ENCODE peak calls at places on chromosomes 3 and 15, in four cellular contexts. Q is aorta, G is skeletal muscle cell, C is body of pancreas. A is an unnamed sample.

GRCh38 chr3:100335137-100335833 is 728 bp downstream of the NIT2 start:
- DNase-seq in Q (no peak), G (no peak), C (no peak), A (no peak)

GRCh38 chr3:30333903-30334302 is 272.5 kb upstream of the TGFBR2 start:
- DNase-seq in Q (no peak), G (no peak), C (no peak), A (no peak)

GRCh38 chr15:78995921-78996780 is 51.3 kb upstream of the CTSH start:
- DNase-seq in Q (no peak), G (no peak), C (no peak), A (no peak)

GRCh38 chr15:70062321-70062956 is 35.3 kb downstream of the TLE3 start:
- DNase-seq in Q (peak; percentile 88), G (peak; percentile 94), C (peak; percentile 74), A (peak; percentile 71)

GRCh38 chr3:98650966-98651765 is 57.8 kb upstream of the CPOX start:
- DNase-seq in Q (no peak), G (no peak), C (no peak), A (no peak)

GRCh38 chr15:87736921-87737389 is 519.6 kb downstream of the NTRK3 start:
- DNase-seq in Q (no peak), G (no peak), C (no peak), A (no peak)

GRCh38 chr3:157063926-157064325 is 96.0 kb downstream of the CCNL1 start:
- DNase-seq in Q (no peak), G (no peak), C (no peak), A (no peak)

GRCh38 chr3:23314981-23315805 is 112.1 kb downstream of the UBE2E2 start:
- DNase-seq in Q (no peak), G (no peak), C (no peak), A (no peak)

GRCh38 chr3:197428117-197428761 is 127.5 kb downstream of the BDH1 start:
- DNase-seq in Q (peak; percentile 75), G (peak; percentile 12), C (no peak), A (no peak)

GRCh38 chr3:132352556-132353143 is 35.4 kb downstream of the ACP3 start:
- DNase-seq in Q (peak; percentile 70), G (no peak), C (peak; percentile 77), A (peak; percentile 60)

GRCh38 chr3:87053548-87053947 is 62.6 kb upstream of the VGLL3 start:
- DNase-seq in Q (no peak), G (no peak), C (no peak), A (no peak)

GRCh38 chr15:39363761-39364586 is 216.9 kb upstream of the THBS1 start:
- DNase-seq in Q (no peak), G (no peak), C (no peak), A (no peak)

GRCh38 chr3:122295286-122295685 is 29.8 kb upstream of the CSTA start:
- DNase-seq in Q (no peak), G (no peak), C (no peak), A (no peak)

GRCh38 chr3:30112904-30113484 is 493.4 kb upstream of the TGFBR2 start:
- DNase-seq in Q (no peak), G (no peak), C (no peak), A (no peak)

GRCh38 chr15:25250906-25251622 is 187.8 kb downstream of the UBE3A start:
- DNase-seq in Q (peak; percentile 69), G (no peak), C (no peak), A (no peak)

GRCh38 chr15:90059208-90059985 is 42.9 kb downstream of the IDH2 start:
- DNase-seq in Q (peak; percentile 85), G (no peak), C (peak; percentile 36), A (no peak)

GRCh38 chr3:21020043-21020442 is 731.0 kb downstream of the ZNF385D start:
- DNase-seq in Q (no peak), G (no peak), C (no peak), A (no peak)

GRCh38 chr3:1055870-1056269 is 37.0 kb upstream of the CNTN6 start:
- DNase-seq in Q (no peak), G (no peak), C (no peak), A (no peak)

GRCh38 chr15:71152542-71152941 is 37.3 kb downstream of the THSD4 start:
- DNase-seq in Q (no peak), G (no peak), C (no peak), A (no peak)

GRCh38 chr3:114974387-114974786 is 172.7 kb downstream of the ZBTB20 start:
- DNase-seq in Q (no peak), G (no peak), C (no peak), A (no peak)

GRCh38 chr15:82804575-82804949 is 1.3 kb downstream of the FSD2 start:
- DNase-seq in Q (no peak), G (no peak), C (no peak), A (no peak)

GRCh38 chr15:61426466-61426865 is 197.4 kb upstream of the RORA start:
- DNase-seq in Q (no peak), G (no peak), C (no peak), A (no peak)

GRCh38 chr3:164155386-164155785 is 922.9 kb downstream of the SI start:
- DNase-seq in Q (no peak), G (peak; percentile 0), C (no peak), A (no peak)

GRCh38 chr3:56923546-56924224 is 121.9 kb upstream of the ARHGEF3 start:
- DNase-seq in Q (no peak), G (no peak), C (peak; percentile 41), A (no peak)

GRCh38 chr15:47376190-47376589 is 341.1 kb upstream of the SEMA6D start:
- DNase-seq in Q (no peak), G (no peak), C (no peak), A (no peak)

GRCh38 chr3:140188285-140188684 is 253.3 kb downstream of the CLSTN2 start:
- DNase-seq in Q (no peak), G (no peak), C (peak; percentile 88), A (no peak)

GRCh38 chr3:194065119-194065392 is 70.9 kb upstream of the HES1 start:
- DNase-seq in Q (no peak), G (no peak), C (no peak), A (no peak)

GRCh38 chr3:191085091-191085490 is 114.0 kb upstream of the OSTN start:
- DNase-seq in Q (no peak), G (peak; percentile 53), C (no peak), A (no peak)

GRCh38 chr3:179027326-179027900 is 44.2 kb downstream of the ZMAT3 start:
- DNase-seq in Q (no peak), G (peak; percentile 52), C (peak; percentile 18), A (no peak)

GRCh38 chr3:172646439-172647015 is 64.3 kb downstream of the NCEH1 start:
- DNase-seq in Q (no peak), G (peak; percentile 65), C (no peak), A (no peak)

GRCh38 chr3:43468141-43468540 is 153.7 kb downstream of the ANO10 start:
- DNase-seq in Q (no peak), G (no peak), C (no peak), A (no peak)

GRCh38 chr3:46950177-46950576 is 26.4 kb downstream of the CCDC12 start:
- DNase-seq in Q (no peak), G (no peak), C (no peak), A (no peak)

GRCh38 chr3:155302476-155302875 is 9.0 kb upstream of the STRIT1 start:
- DNase-seq in Q (no peak), G (peak; percentile 58), C (no peak), A (no peak)

GRCh38 chr3:142211034-142211433 is 14.4 kb downstream of the GK5 start:
- DNase-seq in Q (no peak), G (no peak), C (no peak), A (no peak)

GRCh38 chr3:190266915-190267290 is 55.3 kb downstream of the CLDN1 start:
- DNase-seq in Q (no peak), G (no peak), C (no peak), A (no peak)

GRCh38 chr15:85600001-85600400 is 194.7 kb downstream of the KLHL25 start:
- DNase-seq in Q (no peak), G (no peak), C (no peak), A (no peak)

GRCh38 chr3:55718475-55718874 is 231.4 kb upstream of the WNT5A start:
- DNase-seq in Q (no peak), G (peak; percentile 68), C (no peak), A (no peak)

GRCh38 chr3:157160652-157161480 is 919 bp upstream of the CCNL1 start:
- DNase-seq in Q (peak; percentile 94), G (peak; percentile 80), C (peak; percentile 83), A (no peak)

DNA sequence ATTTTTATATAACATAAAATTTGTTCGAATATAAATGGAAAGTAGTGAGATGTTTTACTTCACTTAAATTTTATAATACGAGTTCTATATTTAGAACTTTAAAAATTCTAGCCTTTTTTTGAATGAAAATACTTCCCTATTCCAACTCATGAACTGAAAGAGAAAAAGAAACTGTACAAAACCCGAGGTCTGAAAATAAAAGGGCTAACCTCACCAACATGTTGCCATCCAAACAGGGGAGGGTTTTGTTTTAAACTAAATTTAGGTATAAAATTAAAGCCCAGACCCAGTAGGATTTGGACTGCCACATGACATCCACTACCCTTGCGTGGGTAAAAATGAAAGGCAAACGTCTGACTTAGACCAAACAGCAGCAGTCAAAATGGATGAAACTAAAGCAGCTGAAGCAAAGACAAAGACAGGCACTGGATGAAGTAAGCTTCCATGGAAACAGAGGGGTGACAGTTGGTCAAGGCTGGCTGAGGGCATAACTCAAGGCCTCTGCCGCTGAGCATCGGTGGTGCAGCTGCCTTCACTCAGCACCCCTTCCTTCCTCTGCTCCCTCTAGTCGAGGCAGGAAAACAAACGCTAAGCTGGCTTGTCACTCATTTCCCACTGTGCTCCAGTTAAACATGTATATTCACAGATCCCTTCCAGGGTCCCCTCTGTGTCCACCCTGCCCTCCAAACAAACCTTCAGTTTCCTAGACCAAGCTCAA is 58.1 kb downstream of the TM4SF4 start:
- DNase-seq in Q (no peak), G (no peak), C (no peak), A (no peak)
- H3K4me3 ChIP-seq in Q (no peak overlapping the region), G (no peak overlapping the region), C (no peak overlapping the region), A (no peak overlapping the region)

GRCh38 chr15:45048784-45049631 is 26.0 kb downstream of the SORD start:
- DNase-seq in Q (no peak), G (no peak), C (no peak), A (no peak)
- H3K4me3 ChIP-seq in Q (no peak overlapping the region), G (no peak overlapping the region), C (no peak overlapping the region), A (no peak overlapping the region)

GRCh38 chr3:152197451-152197850 is 71.3 kb upstream of the MBNL1 start:
- DNase-seq in Q (no peak), G (no peak), C (no peak), A (no peak)
- H3K4me3 ChIP-seq in Q (no peak overlapping the region), G (no peak overlapping the region), C (no peak overlapping the region), A (no peak overlapping the region)

DNA sequence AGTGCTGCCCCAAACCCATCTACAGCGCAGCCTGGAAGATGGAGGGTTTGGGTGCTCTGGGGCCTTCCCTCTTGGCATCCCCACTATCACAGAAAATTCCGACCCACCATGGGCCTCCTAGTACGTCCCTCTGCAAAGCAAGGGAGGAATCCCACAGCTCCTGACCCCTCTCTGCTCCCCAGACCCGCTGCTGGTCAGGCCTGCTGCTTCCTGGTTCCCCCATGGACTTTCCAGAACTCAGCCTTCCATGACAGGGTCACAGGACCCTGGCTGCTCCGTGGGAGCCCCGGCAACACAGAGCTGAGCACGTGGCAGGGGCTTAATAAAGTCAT is 3.1 kb upstream of the LOXL1 start:
- DNase-seq in Q (peak; percentile 52), G (no peak), C (no peak), A (no peak)
- H3K4me3 ChIP-seq in Q (no peak overlapping the region), G (no peak overlapping the region), C (no peak overlapping the region), A (no peak overlapping the region)

GRCh38 chr3:58627580-58627894 is 39.0 kb downstream of the FAM3D start:
- DNase-seq in Q (no peak), G (no peak), C (peak; percentile 79), A (no peak)
- H3K4me3 ChIP-seq in Q (no peak overlapping the region), G (no peak overlapping the region), C (no peak overlapping the region), A (no peak overlapping the region)

A was measured in SK-N-MC.